ENCODE peak calls at places on chromosomes 5 and 9, in eight cellular contexts. H is A549, U is HCT116, J is MCF 10A, I is cardiac muscle cell, K is colonic mucosa, G is fibroblast of the aortic adventitia, O is upper lobe of right lung. Q is an unnamed sample.

GRCh38 chr5:157708866-157709265 is 22.4 kb upstream of the THG1L start:
- DNase-seq in H (no peak), I (no peak), U (no peak), J (no peak), K (no peak), O (no peak), G (peak; percentile 25), Q (no peak)

GRCh38 chr5:2872676-2873075 is 121.2 kb upstream of the IRX2 start:
- DNase-seq in G (no peak), U (no peak), I (no peak), H (no peak), J (no peak), K (no peak), O (peak; percentile 21), Q (no peak)

GRCh38 chr9:35001803-35002502 is 12.4 kb downstream of the DNAJB5 start:
- DNase-seq in U (no peak), K (no peak), J (peak; percentile 82), G (peak; percentile 52), H (no peak), I (no peak), O (no peak), Q (no peak)

GRCh38 chr5:3010953-3011763 is 259.7 kb upstream of the IRX2 start:
- DNase-seq in O (no peak), I (no peak), J (no peak), U (no peak), K (no peak), H (no peak), G (no peak), Q (no peak)

GRCh38 chr5:82167372-82167771 is 110.8 kb downstream of the RPS23 start:
- DNase-seq in J (no peak), H (no peak), U (no peak), G (no peak), I (no peak), K (no peak), O (no peak), Q (no peak)

GRCh38 chr5:175728885-175729828 is 71.3 kb downstream of the HRH2 start:
- DNase-seq in H (no peak), O (no peak), J (no peak), K (no peak), U (no peak), I (peak; percentile 72), G (no peak), Q (peak; percentile 60)

GRCh38 chr5:127290946-127291763 is 559 bp downstream of the MEGF10 start:
- DNase-seq in O (no peak), J (no peak), G (no peak), I (no peak), H (no peak), K (no peak), U (no peak), Q (no peak)

GRCh38 chr9:106684940-106685695 is 177.8 kb upstream of the ZNF462 start:
- DNase-seq in I (no peak), O (no peak), J (no peak), U (no peak), K (no peak), G (no peak), H (no peak), Q (no peak)

GRCh38 chr9:10238087-10238486 is 374.7 kb downstream of the PTPRD start:
- DNase-seq in O (no peak), G (no peak), H (no peak), K (no peak), U (no peak), I (no peak), J (no peak), Q (no peak)

GRCh38 chr9:37178742-37179141 is 58.4 kb downstream of the ZCCHC7 start:
- DNase-seq in K (no peak), I (no peak), G (no peak), U (no peak), O (no peak), J (no peak), H (no peak), Q (no peak)

GRCh38 chr9:78031271-78031825 is at the start of gene GNAQ:
- DNase-seq in I (peak; percentile 68), H (peak; percentile 17), U (no peak), J (peak; percentile 9), O (peak; percentile 78), K (no peak), G (no peak), Q (peak; percentile 54)

GRCh38 chr9:78031826-78032598 is 401 bp upstream of the GNAQ start:
- DNase-seq in I (peak; percentile 93), J (peak; percentile 91), G (peak; percentile 93), O (peak; percentile 97), K (peak; percentile 93), H (peak; percentile 72), U (peak; percentile 61), Q (peak; percentile 86)

GRCh38 chr9:78032599-78033457 is 1.2 kb upstream of the GNAQ start:
- DNase-seq in J (peak; percentile 50), U (no peak), H (peak; percentile 20), G (no peak), K (peak; percentile 53), I (no peak), O (no peak), Q (no peak)

GRCh38 chr9:78035369-78035993 is 3.9 kb upstream of the GNAQ start:
- DNase-seq in H (peak; percentile 40), G (peak; percentile 93), K (peak; percentile 72), U (peak; percentile 65), O (no peak), I (peak; percentile 82), J (peak; percentile 84), Q (peak; percentile 59)

DNA sequence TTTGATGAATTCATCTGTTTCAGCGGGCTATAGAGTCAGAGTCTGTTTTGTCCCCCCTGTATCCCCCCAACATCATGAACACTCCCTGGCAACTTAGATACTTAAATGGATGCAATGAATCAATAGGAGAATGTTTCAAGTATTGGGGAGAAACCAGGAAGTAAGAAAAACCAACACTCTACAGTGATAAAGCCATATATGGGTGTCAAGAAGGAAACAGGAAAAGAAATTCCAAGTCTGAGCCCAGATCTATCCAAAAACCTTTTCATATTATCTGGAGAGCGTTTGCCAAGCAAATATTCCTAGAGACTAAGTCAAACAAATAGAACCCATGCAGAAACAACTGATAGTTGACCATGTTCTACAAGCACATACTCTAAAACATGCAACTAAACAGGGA is 2.3 kb upstream of the GNAQ start:
- DNase-seq in O (no peak), H (no peak), K (no peak), I (no peak), U (no peak), J (no peak), G (no peak), Q (no peak)
- TF ChIP-seq CTCF in O (no peak), H (no peak), K (no peak), I (no peak), U (no peak), J (no peak), G (no peak), Q (no peak)

DNA sequence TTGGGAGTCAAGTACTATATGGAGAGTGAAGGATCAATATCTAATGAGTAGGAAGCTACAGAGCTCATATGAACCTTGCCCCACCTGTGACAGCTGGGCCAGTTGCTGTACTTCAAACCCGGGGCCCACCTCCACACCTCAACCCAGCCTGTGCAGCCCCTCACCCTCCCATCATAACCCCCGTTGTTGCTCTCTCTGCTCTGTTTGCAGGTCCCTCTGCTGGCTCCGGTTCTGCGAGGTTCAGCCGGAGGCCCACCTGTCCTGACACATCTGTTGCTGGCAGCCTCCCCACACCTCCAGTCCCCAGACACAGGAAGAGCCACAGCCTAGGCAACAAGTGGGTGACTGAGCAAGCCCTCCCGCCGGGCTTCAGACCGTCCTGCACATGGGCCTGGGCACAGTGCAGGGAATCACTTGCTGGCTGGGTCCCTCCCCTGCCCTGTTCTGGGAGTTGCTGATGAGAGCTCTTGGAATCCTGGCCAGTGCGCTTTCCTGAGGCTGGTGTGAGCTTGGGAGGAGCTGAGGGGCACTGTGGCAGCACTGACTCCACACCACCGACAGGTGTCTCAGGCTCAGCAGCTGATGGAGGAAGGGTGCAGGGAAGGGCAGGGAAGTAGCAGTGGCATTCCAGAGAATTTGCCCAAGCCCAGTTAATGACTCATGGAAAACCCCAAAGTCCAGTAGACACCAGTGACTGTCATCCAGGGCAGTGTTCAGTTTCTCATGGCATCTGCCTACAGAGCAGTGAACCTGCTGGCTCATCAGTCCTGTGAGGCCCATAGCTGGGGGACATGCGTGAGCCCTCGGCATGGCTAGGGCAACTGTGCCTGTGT is 69.5 kb upstream of the GARNL3 start:
- DNase-seq in I (no peak), U (peak; percentile 48), J (peak; percentile 83), G (no peak), H (peak; percentile 73), K (no peak), O (no peak), Q (no peak)
- TF ChIP-seq CTCF in I (no peak), U (no peak), J (no peak), G (no peak), H (peak; percentile 19), K (no peak), O (no peak), Q (no peak)

GRCh38 chr9:128193469-128194096 is 2.2 kb upstream of the CIZ1 start:
- DNase-seq in H (no peak), U (no peak), I (no peak), G (no peak), J (no peak), K (no peak), O (no peak), Q (no peak)

GRCh38 chr9:128190013-128190412 is 1.4 kb downstream of the CIZ1 start:
- DNase-seq in J (no peak), G (no peak), U (no peak), H (no peak), O (no peak), I (no peak), K (no peak), Q (no peak)

GRCh38 chr9:128192601-128193371 is 1.4 kb upstream of the CIZ1 start:
- DNase-seq in O (peak; percentile 91), K (peak; percentile 93), J (peak; percentile 79), U (peak; percentile 95), I (no peak), H (peak; percentile 88), G (peak; percentile 89), Q (peak; percentile 51)

GRCh38 chr9:128190516-128191405 is 611 bp downstream of the CIZ1 start:
- DNase-seq in K (peak; percentile 41), H (no peak), I (peak; percentile 17), O (no peak), G (peak; percentile 17), U (no peak), J (peak; percentile 6), Q (no peak)

DNA sequence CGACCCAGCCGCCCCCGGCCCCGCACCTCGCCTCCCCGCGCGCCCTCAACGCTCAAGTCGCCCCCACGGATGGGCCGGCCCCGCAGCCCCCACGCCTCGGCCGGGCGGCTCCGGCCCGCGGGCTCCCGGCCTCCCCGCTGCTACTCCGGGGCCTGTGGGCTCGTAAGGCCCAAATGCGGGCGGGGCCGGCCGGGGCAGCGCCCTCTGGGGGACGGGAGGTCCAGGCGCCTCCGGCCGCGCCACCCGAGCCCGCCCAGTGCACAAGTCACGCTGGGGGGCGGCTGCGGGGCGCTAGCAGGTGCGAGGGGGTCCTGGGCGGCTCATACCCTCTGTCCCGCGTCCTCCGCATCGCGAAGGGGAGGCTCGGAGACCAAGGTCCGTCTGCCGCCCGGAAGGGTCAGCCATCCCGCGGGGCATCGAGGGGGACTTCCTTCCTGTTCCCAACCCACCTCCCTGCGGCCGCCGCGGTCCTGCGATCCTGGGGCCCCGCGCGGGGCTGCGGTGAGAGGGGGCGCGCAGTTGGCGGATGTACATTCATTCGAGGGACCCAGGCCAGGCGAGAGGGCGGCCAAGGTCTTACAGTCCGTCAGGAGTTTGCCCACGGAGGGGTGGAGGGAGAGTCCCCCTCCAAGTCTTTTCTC is at the start of gene CIZ1:
- DNase-seq in K (peak; percentile 80), H (peak; percentile 84), G (peak; percentile 73), U (peak; percentile 49), O (peak; percentile 92), J (peak; percentile 74), I (peak; percentile 84), Q (peak; percentile 80)
- TF ChIP-seq CTCF in K (peak; percentile 71), H (peak; percentile 92), G (peak; percentile 63), U (no peak), O (peak; percentile 78), J (peak; percentile 76), I (peak; percentile 73), Q (peak; percentile 76)

GRCh38 chr5:114316167-114316566 is 45.7 kb upstream of the KCNN2 start:
- DNase-seq in I (peak; percentile 8), O (no peak), H (no peak), G (no peak), J (no peak), U (no peak), K (no peak), Q (no peak)
- TF ChIP-seq CTCF in I (no peak), O (no peak), H (no peak), G (no peak), J (no peak), U (no peak), K (no peak), Q (no peak)